ENCODE peak calls at places on chromosomes 7 and 10, in eight cellular contexts. One of them, this sample, is unnamed.

GRCh38 chr10:79292789-79293746 is 54.2 kb upstream of the PPIF start:
- DNase-seq in NCI-H2081: no peak
- DNase-seq in CD4-positive, alpha-beta T cell: no peak
- DNase-seq in substantia nigra: no peak
- DNase-seq in tibial artery: no peak
- DNase-seq in activated CD4-positive, alpha-beta T cell treated with anti-CD3 and anti-CD28 coated beads for 24 hours: peak
- DNase-seq in HTR-8/SVneo: peak
- DNase-seq in RKO: no peak
- DNase-seq in this sample: no peak

GRCh38 chr10:64762861-64763260 is 1241.7 kb downstream of the REEP3 start:
- DNase-seq in NCI-H2081: peak
- DNase-seq in CD4-positive, alpha-beta T cell: no peak
- DNase-seq in substantia nigra: no peak
- DNase-seq in tibial artery: no peak
- DNase-seq in activated CD4-positive, alpha-beta T cell treated with anti-CD3 and anti-CD28 coated beads for 24 hours: no peak
- DNase-seq in HTR-8/SVneo: no peak
- DNase-seq in RKO: no peak
- DNase-seq in this sample: no peak

GRCh38 chr10:60846173-60846572 is 67.9 kb downstream of the CDK1 start:
- DNase-seq in NCI-H2081: no peak
- DNase-seq in CD4-positive, alpha-beta T cell: no peak
- DNase-seq in substantia nigra: no peak
- DNase-seq in tibial artery: no peak
- DNase-seq in activated CD4-positive, alpha-beta T cell treated with anti-CD3 and anti-CD28 coated beads for 24 hours: no peak
- DNase-seq in HTR-8/SVneo: peak
- DNase-seq in RKO: peak
- DNase-seq in this sample: no peak

GRCh38 chr7:156175003-156175402 is 362.7 kb upstream of the SHH start:
- DNase-seq in NCI-H2081: no peak
- DNase-seq in CD4-positive, alpha-beta T cell: no peak
- DNase-seq in substantia nigra: no peak
- DNase-seq in tibial artery: no peak
- DNase-seq in activated CD4-positive, alpha-beta T cell treated with anti-CD3 and anti-CD28 coated beads for 24 hours: no peak
- DNase-seq in HTR-8/SVneo: no peak
- DNase-seq in RKO: no peak
- DNase-seq in this sample: no peak

GRCh38 chr7:132298782-132299181 is 277.5 kb downstream of the PLXNA4 start:
- DNase-seq in NCI-H2081: no peak
- DNase-seq in CD4-positive, alpha-beta T cell: no peak
- DNase-seq in substantia nigra: no peak
- DNase-seq in tibial artery: no peak
- DNase-seq in activated CD4-positive, alpha-beta T cell treated with anti-CD3 and anti-CD28 coated beads for 24 hours: no peak
- DNase-seq in HTR-8/SVneo: no peak
- DNase-seq in RKO: peak
- DNase-seq in this sample: no peak

GRCh38 chr7:138429577-138430250 is 30.3 kb upstream of the TRIM24 start:
- DNase-seq in NCI-H2081: no peak
- DNase-seq in CD4-positive, alpha-beta T cell: no peak
- DNase-seq in substantia nigra: no peak
- DNase-seq in tibial artery: no peak
- DNase-seq in activated CD4-positive, alpha-beta T cell treated with anti-CD3 and anti-CD28 coated beads for 24 hours: no peak
- DNase-seq in HTR-8/SVneo: no peak
- DNase-seq in RKO: peak
- DNase-seq in this sample: no peak

GRCh38 chr7:13850185-13850752 is 139.2 kb downstream of the ETV1 start:
- DNase-seq in NCI-H2081: peak
- DNase-seq in CD4-positive, alpha-beta T cell: peak
- DNase-seq in substantia nigra: no peak
- DNase-seq in tibial artery: no peak
- DNase-seq in activated CD4-positive, alpha-beta T cell treated with anti-CD3 and anti-CD28 coated beads for 24 hours: no peak
- DNase-seq in HTR-8/SVneo: peak
- DNase-seq in RKO: peak
- DNase-seq in this sample: peak

GRCh38 chr7:147298611-147299043 is 1182.0 kb downstream of the CNTNAP2 start:
- DNase-seq in NCI-H2081: peak
- DNase-seq in CD4-positive, alpha-beta T cell: no peak
- DNase-seq in substantia nigra: no peak
- DNase-seq in tibial artery: no peak
- DNase-seq in activated CD4-positive, alpha-beta T cell treated with anti-CD3 and anti-CD28 coated beads for 24 hours: no peak
- DNase-seq in HTR-8/SVneo: no peak
- DNase-seq in RKO: no peak
- DNase-seq in this sample: no peak

GRCh38 chr7:151115121-151115835 is 29.0 kb downstream of the AGAP3 start:
- DNase-seq in NCI-H2081: no peak
- DNase-seq in CD4-positive, alpha-beta T cell: no peak
- DNase-seq in substantia nigra: no peak
- DNase-seq in tibial artery: no peak
- DNase-seq in activated CD4-positive, alpha-beta T cell treated with anti-CD3 and anti-CD28 coated beads for 24 hours: no peak
- DNase-seq in HTR-8/SVneo: no peak
- DNase-seq in RKO: no peak
- DNase-seq in this sample: no peak

GRCh38 chr10:14459670-14460069 is 128.9 kb upstream of the FRMD4A start:
- DNase-seq in NCI-H2081: no peak
- DNase-seq in CD4-positive, alpha-beta T cell: no peak
- DNase-seq in substantia nigra: no peak
- DNase-seq in tibial artery: no peak
- DNase-seq in activated CD4-positive, alpha-beta T cell treated with anti-CD3 and anti-CD28 coated beads for 24 hours: no peak
- DNase-seq in HTR-8/SVneo: no peak
- DNase-seq in RKO: no peak
- DNase-seq in this sample: no peak

GRCh38 chr7:20217193-20217948 is at the start of gene MACC1:
- DNase-seq in NCI-H2081: peak
- DNase-seq in CD4-positive, alpha-beta T cell: no peak
- DNase-seq in substantia nigra: no peak
- DNase-seq in tibial artery: no peak
- DNase-seq in activated CD4-positive, alpha-beta T cell treated with anti-CD3 and anti-CD28 coated beads for 24 hours: no peak
- DNase-seq in HTR-8/SVneo: no peak
- DNase-seq in RKO: no peak
- DNase-seq in this sample: no peak

GRCh38 chr10:91378061-91378460 is 32.1 kb upstream of the HECTD2 start:
- DNase-seq in NCI-H2081: no peak
- DNase-seq in CD4-positive, alpha-beta T cell: peak
- DNase-seq in substantia nigra: no peak
- DNase-seq in tibial artery: no peak
- DNase-seq in activated CD4-positive, alpha-beta T cell treated with anti-CD3 and anti-CD28 coated beads for 24 hours: no peak
- DNase-seq in HTR-8/SVneo: no peak
- DNase-seq in RKO: no peak
- DNase-seq in this sample: no peak

GRCh38 chr10:27449571-27449970 is 54.5 kb upstream of the RAB18 start:
- DNase-seq in NCI-H2081: no peak
- DNase-seq in CD4-positive, alpha-beta T cell: no peak
- DNase-seq in substantia nigra: no peak
- DNase-seq in tibial artery: no peak
- DNase-seq in activated CD4-positive, alpha-beta T cell treated with anti-CD3 and anti-CD28 coated beads for 24 hours: no peak
- DNase-seq in HTR-8/SVneo: no peak
- DNase-seq in RKO: no peak
- DNase-seq in this sample: no peak

GRCh38 chr10:80110986-80111385 is 21.5 kb upstream of the PLAC9 start:
- DNase-seq in NCI-H2081: no peak
- DNase-seq in CD4-positive, alpha-beta T cell: no peak
- DNase-seq in substantia nigra: no peak
- DNase-seq in tibial artery: no peak
- DNase-seq in activated CD4-positive, alpha-beta T cell treated with anti-CD3 and anti-CD28 coated beads for 24 hours: no peak
- DNase-seq in HTR-8/SVneo: no peak
- DNase-seq in RKO: no peak
- DNase-seq in this sample: no peak

GRCh38 chr10:21727452-21728168 is 193.6 kb downstream of the MLLT10 start:
- DNase-seq in NCI-H2081: no peak
- DNase-seq in CD4-positive, alpha-beta T cell: no peak
- DNase-seq in substantia nigra: no peak
- DNase-seq in tibial artery: no peak
- DNase-seq in activated CD4-positive, alpha-beta T cell treated with anti-CD3 and anti-CD28 coated beads for 24 hours: no peak
- DNase-seq in HTR-8/SVneo: no peak
- DNase-seq in RKO: no peak
- DNase-seq in this sample: no peak

GRCh38 chr10:63935705-63936104 is 414.5 kb downstream of the REEP3 start:
- DNase-seq in NCI-H2081: no peak
- DNase-seq in CD4-positive, alpha-beta T cell: no peak
- DNase-seq in substantia nigra: no peak
- DNase-seq in tibial artery: no peak
- DNase-seq in activated CD4-positive, alpha-beta T cell treated with anti-CD3 and anti-CD28 coated beads for 24 hours: no peak
- DNase-seq in HTR-8/SVneo: no peak
- DNase-seq in RKO: peak
- DNase-seq in this sample: no peak

This sample was measured in GOT3.